ENCODE peak calls at places on chromosomes 7 and 10, in six cellular contexts. X is pons, N is esophagus muscularis mucosa, P is A549, M is AG20443, W is GM06990. V is an unnamed sample.

GRCh38 chr7:115066050-115066449 is 144.2 kb downstream of the MDFIC start:
- DNase-seq in N (no peak), W (peak; percentile 27), X (no peak), M (no peak), P (no peak), V (peak; percentile 93)

GRCh38 chr10:73238990-73239566 is 8.0 kb downstream of the DNAJC9 start:
- DNase-seq in N (no peak), W (no peak), X (no peak), P (no peak), M (no peak), V (no peak)

GRCh38 chr10:34716958-34717357 is 98.1 kb downstream of the PARD3 start:
- DNase-seq in P (no peak), W (peak; percentile 63), M (no peak), X (no peak), N (peak; percentile 26), V (peak; percentile 91)

GRCh38 chr7:23106491-23106800 is 861 bp downstream of the KLHL7 start:
- DNase-seq in X (no peak), W (no peak), N (no peak), P (no peak), M (no peak), V (no peak)

GRCh38 chr10:69348824-69349541 is 67.7 kb downstream of the TACR2 start:
- DNase-seq in P (peak; percentile 78), X (peak; percentile 64), N (peak; percentile 95), W (no peak), M (peak; percentile 95), V (peak; percentile 84)

GRCh38 chr7:140423501-140423900 is 19.6 kb downstream of the RAB19 start:
- DNase-seq in W (no peak), P (no peak), M (no peak), N (no peak), X (no peak), V (no peak)

GRCh38 chr7:158587425-158588084 is at the start of gene PTPRN2:
- DNase-seq in P (peak; percentile 47), W (no peak), X (peak; percentile 29), M (peak; percentile 98), N (no peak), V (peak; percentile 47)

GRCh38 chr7:39672176-39672575 is 48.8 kb downstream of the RALA start:
- DNase-seq in M (no peak), N (no peak), P (no peak), X (no peak), W (no peak), V (no peak)

GRCh38 chr10:52146766-52147165 is 167.3 kb upstream of the DKK1 start:
- DNase-seq in N (no peak), X (no peak), P (peak; percentile 4), W (no peak), M (peak; percentile 52), V (no peak)

GRCh38 chr10:114167985-114168384 is 6.0 kb downstream of the CCDC186 start:
- DNase-seq in W (no peak), M (no peak), P (no peak), X (no peak), N (no peak), V (no peak)

GRCh38 chr7:39560398-39560797 is 5.8 kb upstream of the YAE1 start:
- DNase-seq in M (no peak), W (no peak), X (no peak), P (no peak), N (no peak), V (no peak)

GRCh38 chr7:157851501-157852067 is 514.8 kb downstream of the DNAJB6 start:
- DNase-seq in W (no peak), M (no peak), X (peak; percentile 46), N (no peak), P (no peak), V (peak; percentile 89)

GRCh38 chr7:100583132-100584045 is 2.5 kb downstream of the LRCH4 start:
- DNase-seq in M (no peak), X (peak; percentile 67), W (peak; percentile 70), P (no peak), N (peak; percentile 94), V (peak; percentile 94)

GRCh38 chr10:80460399-80461207 is 6.5 kb downstream of the TSPAN14 start:
- DNase-seq in M (peak; percentile 47), P (no peak), N (no peak), W (no peak), X (peak; percentile 79), V (no peak)